ENCODE peak calls at places on chromosomes 7 and 10, in nine cellular contexts. K, T, L, Q, C, G, N, S and E are unnamed samples.

GRCh38 chr7:28130277-28130676 is 50.3 kb downstream of the JAZF1 start:
- DNase-seq in K (no peak), T (no peak), C (no peak), S (no peak), L (no peak), Q (no peak), N (no peak), G (no peak), E (peak; percentile 83)

GRCh38 chr7:5643280-5643679 is 138.2 kb downstream of the RNF216 start:
- DNase-seq in G (no peak), S (no peak), N (no peak), Q (no peak), T (peak; percentile 88), L (peak; percentile 47), C (no peak), K (no peak), E (no peak)

GRCh38 chr7:70474639-70475234 is 657.2 kb upstream of the GALNT17 start:
- DNase-seq in T (no peak), K (no peak), S (no peak), L (no peak), C (peak; percentile 39), Q (no peak), G (no peak), N (no peak), E (no peak)

GRCh38 chr7:74094224-74095095 is 10.9 kb downstream of the LIMK1 start:
- DNase-seq in G (peak; percentile 73), N (peak; percentile 80), T (peak; percentile 93), K (peak; percentile 94), Q (peak; percentile 71), S (peak; percentile 72), L (peak; percentile 78), C (peak; percentile 67), E (peak; percentile 93)

GRCh38 chr10:18005781-18006456 is 54.2 kb downstream of the SLC39A12 start:
- DNase-seq in L (no peak), N (no peak), S (no peak), K (no peak), Q (no peak), T (no peak), G (no peak), C (no peak), E (no peak)

GRCh38 chr7:70285176-70285575 is 686.9 kb downstream of the AUTS2 start:
- DNase-seq in K (no peak), C (no peak), N (no peak), Q (no peak), G (no peak), T (no peak), S (no peak), L (no peak), E (no peak)

GRCh38 chr7:90246184-90246583 is 1.2 kb downstream of the CFAP69 start:
- DNase-seq in T (no peak), C (no peak), S (no peak), Q (no peak), N (no peak), K (no peak), L (no peak), G (no peak), E (peak; percentile 69)

GRCh38 chr7:70387197-70387596 is 744.7 kb upstream of the GALNT17 start:
- DNase-seq in L (no peak), N (no peak), T (no peak), Q (no peak), S (no peak), C (no peak), G (no peak), K (no peak), E (no peak)

GRCh38 chr7:45657136-45657889 is 83.1 kb downstream of the ADCY1 start:
- DNase-seq in L (no peak), S (no peak), G (no peak), N (no peak), T (no peak), K (peak; percentile 66), C (peak; percentile 22), Q (no peak), E (no peak)

GRCh38 chr10:16716051-16716450 is 101.2 kb downstream of the RSU1 start:
- DNase-seq in K (no peak), C (no peak), G (no peak), S (no peak), L (no peak), Q (no peak), N (no peak), T (no peak), E (no peak)

GRCh38 chr10:90921906-90922305 is 1.0 kb upstream of the ANKRD1 start:
- DNase-seq in S (no peak), K (no peak), G (no peak), L (no peak), N (no peak), C (no peak), Q (no peak), T (no peak), E (no peak)

GRCh38 chr7:82810558-82811259 is 352.0 kb downstream of the PCLO start:
- DNase-seq in T (no peak), N (no peak), L (no peak), C (no peak), K (no peak), Q (no peak), G (no peak), S (no peak), E (no peak)

GRCh38 chr7:20019757-20020432 is 197.3 kb downstream of the MACC1 start:
- DNase-seq in G (no peak), Q (no peak), L (no peak), T (no peak), C (no peak), N (no peak), S (no peak), K (no peak), E (no peak)

DNA sequence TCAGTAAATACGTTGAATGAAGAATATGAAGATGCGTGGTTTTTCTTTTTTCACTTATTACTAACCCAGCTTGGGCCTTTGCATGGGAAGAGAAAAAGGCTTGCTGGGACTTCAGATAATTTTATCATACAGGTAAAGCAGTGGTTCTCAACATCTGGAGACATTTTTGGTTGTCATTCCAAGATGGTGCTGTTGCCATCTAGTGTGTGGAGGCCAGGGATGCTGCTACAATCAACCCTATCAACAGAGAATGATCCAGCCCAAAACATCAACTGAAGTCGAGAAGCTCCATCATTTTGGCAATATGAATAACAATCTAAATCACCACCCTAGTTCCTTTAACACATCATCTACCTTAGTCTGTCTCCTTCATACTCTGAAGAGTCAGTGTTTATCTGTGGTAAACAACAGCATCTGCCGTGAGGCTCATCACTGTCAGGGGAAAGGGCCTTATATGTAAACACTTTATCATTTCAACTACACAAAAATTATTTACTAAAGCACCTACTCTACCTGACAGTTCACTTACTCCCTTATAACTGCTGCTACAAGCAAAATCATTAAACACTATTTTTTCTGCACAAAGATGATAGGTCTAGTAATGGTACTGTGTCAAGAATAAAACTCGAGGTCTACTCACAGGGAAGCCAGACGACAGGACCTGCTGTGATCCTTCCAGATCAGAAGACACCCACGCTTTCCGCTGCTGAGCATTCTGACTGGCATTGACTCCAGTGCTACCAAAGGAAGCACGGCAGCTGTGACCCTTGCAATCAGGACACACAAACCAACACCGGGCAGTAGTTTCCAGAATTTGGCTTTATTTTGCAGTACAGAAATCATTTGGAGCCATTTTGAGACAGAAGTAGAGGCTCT is 48.6 kb downstream of the GDI2 start:
- DNase-seq in Q (no peak), N (no peak), C (no peak), G (no peak), S (no peak), K (no peak), T (no peak), L (no peak), E (no peak)
- TF ChIP-seq POLR2AphosphoS5 in Q (peak; percentile 45), N (no peak), C (no peak), G (peak; percentile 61), S (no peak), K (no peak), T (no peak), L (no peak), E (no peak)

GRCh38 chr10:44995581-44995913 is 5.2 kb upstream of the ZNF22 start:
- DNase-seq in C (no peak), K (no peak), S (no peak), T (no peak), N (no peak), L (no peak), Q (no peak), G (no peak), E (no peak)

GRCh38 chr10:44995914-44996633 is 4.6 kb upstream of the ZNF22 start:
- DNase-seq in K (peak; percentile 81), S (no peak), L (no peak), Q (no peak), T (no peak), N (no peak), G (no peak), C (peak; percentile 71), E (peak; percentile 91)

GRCh38 chr10:45000138-45000763 is 472 bp upstream of the ZNF22 start:
- DNase-seq in Q (no peak), N (peak; percentile 65), C (no peak), S (no peak), K (peak; percentile 93), L (peak; percentile 52), G (no peak), T (no peak), E (peak; percentile 95)

GRCh38 chr10:44997105-44997748 is 3.5 kb upstream of the ZNF22 start:
- DNase-seq in C (no peak), K (no peak), Q (no peak), T (no peak), L (no peak), S (no peak), N (no peak), G (no peak), E (no peak)

GRCh38 chr10:44998146-44998631 is 2.5 kb upstream of the ZNF22 start:
- DNase-seq in N (peak; percentile 43), L (no peak), Q (no peak), C (no peak), S (no peak), K (no peak), G (no peak), T (no peak), E (peak; percentile 75)
- TF ChIP-seq POLR2A in N (no peak), L (no peak), Q (no peak), C (no peak), S (no peak), K (no peak), G (no peak), T (no peak), E (no peak)

DNA sequence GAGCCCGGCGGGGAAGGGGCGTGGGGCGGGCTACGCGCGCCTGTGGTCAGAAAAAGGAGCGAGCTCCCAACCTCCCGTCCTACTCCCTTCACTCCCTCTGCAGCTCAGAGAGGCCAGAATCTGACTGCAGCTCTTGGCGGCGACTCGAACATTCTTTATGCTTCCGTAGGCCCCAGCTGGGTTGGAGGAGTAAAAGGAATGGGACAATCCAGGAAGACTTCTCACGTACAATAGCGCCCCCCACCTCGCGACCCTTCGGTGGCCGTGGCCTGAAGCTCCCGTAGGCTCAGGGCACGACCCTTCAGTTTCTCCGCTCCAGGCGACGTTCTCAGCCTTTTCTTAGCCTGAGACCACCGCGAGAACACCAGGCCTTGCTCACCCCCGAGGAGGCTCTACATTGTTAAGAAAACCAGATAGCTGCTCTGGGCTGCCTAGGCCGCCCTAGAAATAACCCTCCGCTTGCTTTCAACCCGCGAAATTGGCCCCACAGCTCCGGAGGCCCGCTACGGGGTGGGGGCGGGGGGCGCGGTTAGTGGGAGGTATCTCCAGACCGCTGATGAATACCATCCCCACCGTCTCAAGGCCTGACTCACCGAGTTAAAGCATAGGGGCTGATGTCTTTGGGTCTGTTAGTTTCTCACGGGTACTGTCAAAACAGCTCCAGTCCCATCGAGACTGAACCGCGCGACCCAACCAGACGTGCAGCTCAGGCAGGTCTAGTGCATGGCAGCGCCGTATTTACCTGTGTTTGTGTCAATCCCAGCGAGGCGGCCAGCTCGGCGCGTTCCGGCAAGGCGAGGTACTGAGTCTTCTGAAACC is 3.0 kb downstream of the DLX5 start:
- DNase-seq in L (no peak), S (no peak), Q (no peak), G (no peak), T (peak; percentile 66), K (no peak), C (no peak), N (no peak), E (no peak)
- TF ChIP-seq POLR2AphosphoS5 in L (no peak), S (no peak), Q (no peak), G (no peak), T (no peak), K (no peak), C (no peak), N (no peak), E (no peak)

GRCh38 chr7:148698397-148699023 is at the start of gene CUL1:
- DNase-seq in Q (peak; percentile 69), G (peak; percentile 93), C (peak; percentile 91), S (peak; percentile 53), T (peak; percentile 97), K (peak; percentile 95), N (peak; percentile 81), L (peak; percentile 92), E (peak; percentile 93)
- TF ChIP-seq POLR2A in Q (peak; percentile 38), G (peak; percentile 76), C (no peak), S (peak; percentile 67), T (no peak), K (no peak), N (peak; percentile 66), L (peak; percentile 84), E (peak; percentile 39)